ENCODE peak calls at places on chromosomes 12 and 14, in four cellular contexts. One of them, this sample, is unnamed.

GRCh38 chr14:50039734-50040400 is 76.5 kb downstream of the VCPKMT start:
- DNase-seq in A549: peak
- DNase-seq in K562: no peak
- DNase-seq in HepG2: peak
- DNase-seq in this sample: no peak

GRCh38 chr14:104749111-104749649 is 3.8 kb upstream of the SIVA1 start:
- DNase-seq in A549: no peak
- DNase-seq in K562: no peak
- DNase-seq in HepG2: peak
- DNase-seq in this sample: no peak

GRCh38 chr14:99323603-99324185 is 51.7 kb upstream of the BCL11B start:
- DNase-seq in A549: no peak
- DNase-seq in K562: no peak
- DNase-seq in HepG2: no peak
- DNase-seq in this sample: no peak

GRCh38 chr14:94601961-94602391 is 10.2 kb upstream of the SERPINA3 start:
- DNase-seq in A549: peak
- DNase-seq in K562: no peak
- DNase-seq in HepG2: peak
- DNase-seq in this sample: no peak

GRCh38 chr12:39892146-39892545 is 213.7 kb downstream of the SLC2A13 start:
- DNase-seq in A549: no peak
- DNase-seq in K562: no peak
- DNase-seq in HepG2: no peak
- DNase-seq in this sample: no peak

GRCh38 chr14:92987713-92988510 is 65.0 kb downstream of the CHGA start:
- DNase-seq in A549: no peak
- DNase-seq in K562: no peak
- DNase-seq in HepG2: no peak
- DNase-seq in this sample: no peak

GRCh38 chr12:32302218-32302826 is 97.0 kb upstream of the FGD4 start:
- DNase-seq in A549: no peak
- DNase-seq in K562: peak
- DNase-seq in HepG2: peak
- DNase-seq in this sample: peak

GRCh38 chr12:27284751-27285150 is 40.7 kb downstream of the STK38L start:
- DNase-seq in A549: peak
- DNase-seq in K562: no peak
- DNase-seq in HepG2: no peak
- DNase-seq in this sample: peak

GRCh38 chr12:101967506-101967905 is 90.1 kb downstream of the DRAM1 start:
- DNase-seq in A549: no peak
- DNase-seq in K562: no peak
- DNase-seq in HepG2: no peak
- DNase-seq in this sample: peak

GRCh38 chr12:53966070-53966384 is 6.9 kb upstream of the HOXC11 start:
- DNase-seq in A549: no peak
- DNase-seq in K562: no peak
- DNase-seq in HepG2: no peak
- DNase-seq in this sample: no peak

GRCh38 chr12:1592444-1593231 is 1.7 kb downstream of the FBXL14 start:
- DNase-seq in A549: no peak
- DNase-seq in K562: peak
- DNase-seq in HepG2: no peak
- DNase-seq in this sample: no peak

GRCh38 chr12:76311796-76312195 is 36.4 kb downstream of the BBS10 start:
- DNase-seq in A549: peak
- DNase-seq in K562: no peak
- DNase-seq in HepG2: no peak
- DNase-seq in this sample: no peak

GRCh38 chr12:89825591-89826449 is 117.2 kb upstream of the ATP2B1 start:
- DNase-seq in A549: peak
- DNase-seq in K562: peak
- DNase-seq in HepG2: no peak
- DNase-seq in this sample: peak

GRCh38 chr12:100168562-100168961 is 25.9 kb upstream of the BLTP3B start:
- DNase-seq in A549: no peak
- DNase-seq in K562: no peak
- DNase-seq in HepG2: no peak
- DNase-seq in this sample: no peak

GRCh38 chr12:47868552-47869031 is 36.2 kb downstream of the VDR start:
- DNase-seq in A549: no peak
- DNase-seq in K562: no peak
- DNase-seq in HepG2: no peak
- DNase-seq in this sample: peak

GRCh38 chr14:94175403-94176146 is 1.5 kb downstream of the PPP4R4 start:
- DNase-seq in A549: no peak
- DNase-seq in K562: no peak
- DNase-seq in HepG2: no peak
- DNase-seq in this sample: no peak

DNA sequence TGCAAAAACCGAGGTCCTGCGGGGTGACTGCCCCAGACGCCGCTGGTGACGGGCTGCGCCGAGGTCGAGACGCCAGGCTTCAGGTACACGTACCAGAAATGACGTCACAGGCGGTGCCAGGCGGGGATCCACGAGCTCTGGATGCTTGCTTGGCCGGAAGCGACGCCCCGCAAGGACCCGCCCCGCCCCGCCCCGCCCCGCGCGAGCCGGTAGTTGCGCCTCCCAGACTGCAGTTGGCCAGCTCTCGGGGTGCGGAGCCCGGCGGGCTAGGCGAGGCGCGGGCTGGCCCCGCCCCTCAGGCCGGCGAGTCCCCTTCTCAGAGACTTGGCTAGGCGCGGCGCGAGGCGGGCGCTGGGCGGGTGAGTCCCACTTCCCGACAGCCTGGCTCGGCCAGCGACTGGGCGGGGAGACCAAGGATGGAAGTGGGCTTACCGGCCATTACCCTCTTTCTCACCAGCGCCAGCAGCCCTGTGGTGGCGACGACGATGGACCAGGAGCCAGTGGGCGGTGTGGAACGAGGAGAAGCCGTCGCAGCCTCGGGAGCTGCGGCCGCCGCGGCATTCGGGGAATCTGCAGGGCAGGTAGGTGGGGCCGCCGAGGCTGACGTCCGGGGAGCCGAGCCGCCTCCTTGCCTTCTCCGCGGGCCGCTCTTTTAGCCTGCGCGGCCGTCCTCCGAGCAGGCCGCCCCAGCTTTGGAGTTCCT is at the start of gene FAM177A1:
- DNase-seq in A549: peak
- DNase-seq in K562: peak
- DNase-seq in HepG2: peak
- DNase-seq in this sample: peak
- TF ChIP-seq POLR2AphosphoS2 in A549: no peak
- TF ChIP-seq POLR2AphosphoS2 in K562: no peak
- TF ChIP-seq POLR2AphosphoS2 in HepG2: peak
- TF ChIP-seq POLR2AphosphoS2 in this sample: peak

GRCh38 chr14:46663382-46663781 is 11.8 kb upstream of the RPL10L start:
- DNase-seq in A549: no peak
- DNase-seq in K562: no peak
- DNase-seq in HepG2: no peak
- DNase-seq in this sample: no peak

DNA sequence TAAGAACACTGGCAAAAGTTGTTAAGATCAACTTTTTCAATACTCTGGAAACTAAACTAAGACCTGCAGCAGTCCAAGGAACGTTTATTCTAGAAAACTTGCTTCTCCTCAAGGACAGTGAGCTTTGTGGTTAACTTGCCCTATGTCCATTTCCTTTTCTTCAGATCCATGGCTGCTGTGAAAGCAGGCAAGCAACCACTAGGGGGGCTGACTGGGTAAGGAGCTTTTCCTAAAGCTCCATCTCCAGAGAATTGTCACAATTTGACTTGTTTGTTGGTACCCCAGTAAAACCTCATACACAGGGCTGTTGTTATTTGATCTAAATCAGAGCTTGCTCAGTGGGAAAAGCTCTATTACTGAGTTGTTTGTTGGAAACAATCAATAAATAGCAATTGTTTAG is 10.1 kb upstream of the RPL10L start:
- DNase-seq in A549: peak
- DNase-seq in K562: no peak
- DNase-seq in HepG2: no peak
- DNase-seq in this sample: no peak
- TF ChIP-seq POLR2AphosphoS2 in A549: no peak
- TF ChIP-seq POLR2AphosphoS2 in K562: no peak
- TF ChIP-seq POLR2AphosphoS2 in HepG2: no peak
- TF ChIP-seq POLR2AphosphoS2 in this sample: no peak

GRCh38 chr12:64450711-64451486 is 1.0 kb upstream of the TBK1 start:
- DNase-seq in A549: no peak
- DNase-seq in K562: no peak
- DNase-seq in HepG2: peak
- DNase-seq in this sample: no peak
- TF ChIP-seq POLR2AphosphoS2 in A549: no peak
- TF ChIP-seq POLR2AphosphoS2 in K562: peak
- TF ChIP-seq POLR2AphosphoS2 in HepG2: no peak
- TF ChIP-seq POLR2AphosphoS2 in this sample: no peak

GRCh38 chr14:88668448-88669116 is 105.7 kb downstream of the ZC3H14 start:
- DNase-seq in A549: no peak
- DNase-seq in K562: no peak
- DNase-seq in HepG2: no peak
- DNase-seq in this sample: peak
- TF ChIP-seq POLR2AphosphoS2 in A549: no peak
- TF ChIP-seq POLR2AphosphoS2 in K562: no peak
- TF ChIP-seq POLR2AphosphoS2 in HepG2: no peak
- TF ChIP-seq POLR2AphosphoS2 in this sample: no peak

GRCh38 chr12:66550626-66551025 is 128.2 kb downstream of the GRIP1 start:
- DNase-seq in A549: no peak
- DNase-seq in K562: no peak
- DNase-seq in HepG2: no peak
- DNase-seq in this sample: no peak
- TF ChIP-seq POLR2AphosphoS2 in A549: no peak
- TF ChIP-seq POLR2AphosphoS2 in K562: no peak
- TF ChIP-seq POLR2AphosphoS2 in HepG2: no peak
- TF ChIP-seq POLR2AphosphoS2 in this sample: no peak

DNA sequence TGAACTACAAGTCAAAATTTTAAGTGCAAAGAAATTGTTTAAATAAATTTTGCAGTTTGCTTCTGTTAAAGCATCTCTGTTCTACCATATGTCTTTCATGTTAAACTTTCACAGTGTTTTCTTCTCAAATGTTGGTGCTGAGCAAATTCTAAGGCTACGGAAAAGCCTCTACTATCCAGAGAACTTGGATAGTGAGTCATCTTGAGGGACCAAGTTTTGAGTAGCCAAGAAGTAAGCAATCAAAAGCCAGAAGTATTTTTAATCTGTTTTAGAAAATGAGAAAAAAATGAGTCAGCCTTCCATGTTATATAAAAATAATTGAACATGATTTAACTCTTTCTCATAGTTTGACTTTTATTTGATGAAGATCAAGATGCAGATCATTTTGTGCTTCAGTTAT is 3.3 kb downstream of the BRMS1L start:
- DNase-seq in A549: no peak
- DNase-seq in K562: no peak
- DNase-seq in HepG2: no peak
- DNase-seq in this sample: no peak
- TF ChIP-seq POLR2AphosphoS2 in A549: no peak
- TF ChIP-seq POLR2AphosphoS2 in K562: no peak
- TF ChIP-seq POLR2AphosphoS2 in HepG2: no peak
- TF ChIP-seq POLR2AphosphoS2 in this sample: no peak

GRCh38 chr14:91315844-91316267 is 71.4 kb upstream of the GPR68 start:
- DNase-seq in A549: no peak
- DNase-seq in K562: no peak
- DNase-seq in HepG2: no peak
- DNase-seq in this sample: peak

GRCh38 chr14:91320266-91320665 is 75.8 kb upstream of the GPR68 start:
- DNase-seq in A549: no peak
- DNase-seq in K562: no peak
- DNase-seq in HepG2: no peak
- DNase-seq in this sample: no peak

GRCh38 chr14:91318911-91319310 is 74.4 kb upstream of the GPR68 start:
- DNase-seq in A549: no peak
- DNase-seq in K562: no peak
- DNase-seq in HepG2: no peak
- DNase-seq in this sample: no peak

GRCh38 chr14:91316761-91317160 is 72.3 kb upstream of the GPR68 start:
- DNase-seq in A549: no peak
- DNase-seq in K562: no peak
- DNase-seq in HepG2: no peak
- DNase-seq in this sample: no peak

DNA sequence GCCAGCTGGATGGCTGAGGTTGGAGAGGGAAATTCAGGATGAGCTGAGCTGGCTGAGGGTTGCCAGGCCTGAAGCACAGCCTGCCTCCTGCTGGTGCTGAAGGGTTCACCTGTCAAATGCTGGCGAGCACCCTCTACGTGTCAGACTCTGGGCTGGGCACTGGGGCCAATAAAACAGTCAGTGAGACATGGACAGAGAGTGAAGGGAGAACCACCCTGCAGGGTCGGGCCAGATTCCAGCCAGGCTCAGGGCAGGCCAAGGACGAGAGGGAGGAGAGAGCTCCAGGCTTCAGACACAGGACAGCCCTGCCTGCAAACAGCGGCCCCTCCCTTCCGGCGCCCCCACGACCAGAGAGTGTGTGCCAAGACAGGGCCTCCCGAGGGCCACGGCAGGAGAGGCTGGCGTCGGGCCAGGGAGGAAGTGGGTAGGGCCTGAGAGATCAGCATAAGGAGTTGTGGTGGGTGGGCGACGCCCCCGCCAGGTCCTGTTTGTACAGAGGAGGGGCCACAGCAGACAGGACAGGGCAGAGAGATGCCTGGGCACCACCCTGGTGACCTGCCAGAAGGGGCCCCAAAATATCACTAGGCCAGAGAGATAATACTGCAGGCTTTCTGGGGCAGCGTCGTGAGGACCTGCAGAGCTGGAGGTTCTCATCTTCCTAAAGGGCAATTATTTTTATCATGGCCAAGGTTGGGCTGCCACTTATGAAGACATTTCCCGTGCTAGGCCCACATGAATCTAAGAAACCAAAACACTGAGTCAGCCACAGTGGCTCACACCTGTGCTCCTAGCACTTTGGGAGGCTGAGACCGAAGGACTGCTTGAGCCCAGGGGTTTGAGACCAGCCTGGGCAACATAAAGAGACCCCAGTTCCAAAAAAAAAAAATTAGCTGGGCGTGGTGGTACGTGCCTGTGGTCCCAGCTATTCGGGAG is 73.1 kb upstream of the GPR68 start:
- DNase-seq in A549: no peak
- DNase-seq in K562: peak
- DNase-seq in HepG2: no peak
- DNase-seq in this sample: no peak
- TF ChIP-seq POLR2AphosphoS2 in A549: no peak
- TF ChIP-seq POLR2AphosphoS2 in K562: no peak
- TF ChIP-seq POLR2AphosphoS2 in HepG2: no peak
- TF ChIP-seq POLR2AphosphoS2 in this sample: no peak

GRCh38 chr12:103745962-103746361 is 95.1 kb downstream of the NT5DC3 start:
- DNase-seq in A549: peak
- DNase-seq in K562: no peak
- DNase-seq in HepG2: no peak
- DNase-seq in this sample: no peak
- TF ChIP-seq POLR2AphosphoS2 in A549: no peak
- TF ChIP-seq POLR2AphosphoS2 in K562: no peak
- TF ChIP-seq POLR2AphosphoS2 in HepG2: no peak
- TF ChIP-seq POLR2AphosphoS2 in this sample: no peak